ENCODE peak calls at places on chromosome 2, in four cellular contexts. D, B, Y and Z are unnamed samples.
A peak's percentile ranks its signal among the peaks of the same experiment; 100 is the strongest.

GRCh38 chr2:225573603-225574002 is 174.1 kb downstream of the NYAP2 start:
- DNase-seq in Y (no peak), D (no peak), B (no peak), Z (no peak)

GRCh38 chr2:128495996-128496547 is 177.4 kb upstream of the HS6ST1 start:
- DNase-seq in B (no peak), Y (no peak), D (no peak), Z (no peak)

GRCh38 chr2:64488050-64488974 is 34.4 kb downstream of the LGALSL start:
- DNase-seq in Y (peak; percentile 12), B (peak; percentile 78), D (peak; percentile 61), Z (peak; percentile 44)

GRCh38 chr2:96762529-96763253 is 2.0 kb downstream of the CNNM4 start:
- DNase-seq in D (no peak), B (peak; percentile 31), Y (no peak), Z (no peak)

GRCh38 chr2:128605421-128605820 is 286.8 kb upstream of the HS6ST1 start:
- DNase-seq in B (no peak), D (no peak), Y (no peak), Z (no peak)

GRCh38 chr2:62410926-62411456 is 95.0 kb downstream of the TMEM17 start:
- DNase-seq in D (no peak), B (no peak), Y (no peak), Z (no peak)

GRCh38 chr2:237154050-237154638 is 68.5 kb downstream of the COPS8 start:
- DNase-seq in B (peak; percentile 50), D (peak; percentile 38), Y (no peak), Z (peak; percentile 35)

GRCh38 chr2:150332378-150332777 is 155.1 kb downstream of the RND3 start:
- DNase-seq in Y (no peak), D (no peak), B (no peak), Z (no peak)

GRCh38 chr2:28664120-28664842 is 87.3 kb upstream of the PPP1CB start:
- DNase-seq in D (no peak), Y (no peak), B (peak; percentile 52), Z (no peak)

GRCh38 chr2:28359222-28360065 is 33.2 kb upstream of the FOSL2 start:
- DNase-seq in Y (peak; percentile 57), D (peak; percentile 94), B (peak; percentile 90), Z (peak; percentile 62)

GRCh38 chr2:192190474-192190873 is 4.3 kb downstream of the TMEFF2 start:
- DNase-seq in D (no peak), Y (no peak), B (peak; percentile 5), Z (no peak)

GRCh38 chr2:10237392-10238321 is 65.0 kb upstream of the HPCAL1 start:
- DNase-seq in Y (no peak), D (no peak), B (no peak), Z (no peak)

GRCh38 chr2:19351499-19351898 is 6.9 kb downstream of the OSR1 start:
- DNase-seq in B (no peak), Y (no peak), D (no peak), Z (no peak)

GRCh38 chr2:222842517-222843174 is 18.2 kb upstream of the ACSL3 start:
- DNase-seq in Y (no peak), B (no peak), D (peak; percentile 9), Z (no peak)

GRCh38 chr2:100293341-100294161 is 28.8 kb downstream of the LONRF2 start:
- DNase-seq in Y (no peak), B (peak; percentile 38), D (no peak), Z (no peak)

GRCh38 chr2:230913812-230914211 is 11.2 kb downstream of the GPR55 start:
- DNase-seq in B (no peak), D (peak; percentile 38), Y (no peak), Z (no peak)

GRCh38 chr2:146363731-146364130 is 1481.1 kb upstream of the ACVR2A start:
- DNase-seq in D (no peak), B (no peak), Y (no peak), Z (no peak)

GRCh38 chr2:216081487-216082387 is at the start of the genes PECR and TMEM169:
- DNase-seq in Y (no peak), B (peak; percentile 79), D (no peak), Z (peak; percentile 85)

GRCh38 chr2:237743561-237744269 is 54.9 kb upstream of the RBM44 start:
- DNase-seq in D (no peak), B (peak; percentile 6), Y (no peak), Z (no peak)

GRCh38 chr2:145598434-145598833 is 1078.5 kb upstream of the ZEB2 start:
- DNase-seq in B (no peak), D (no peak), Y (no peak), Z (no peak)

GRCh38 chr2:41024806-41025205 is 572.9 kb upstream of the SLC8A1 start:
- DNase-seq in Y (no peak), B (no peak), D (no peak), Z (no peak)

GRCh38 chr2:207479198-207479785 is 50.5 kb upstream of the CREB1 start:
- DNase-seq in B (no peak), Y (no peak), D (no peak), Z (no peak)

GRCh38 chr2:208112969-208113368 is 11.4 kb downstream of the CRYGD start:
- DNase-seq in B (no peak), D (no peak), Y (no peak), Z (no peak)

GRCh38 chr2:121075006-121075545 is 209.9 kb downstream of the TFCP2L1 start:
- DNase-seq in Y (peak; percentile 5), B (peak; percentile 92), D (peak; percentile 6), Z (peak; percentile 54)

GRCh38 chr2:218138047-218138446 is 12.2 kb downstream of the CXCR2 start:
- DNase-seq in B (no peak), Y (no peak), D (no peak), Z (no peak)

GRCh38 chr2:3189076-3189591 is 188.5 kb downstream of the EIPR1 start:
- DNase-seq in Y (no peak), D (no peak), B (no peak), Z (no peak)

GRCh38 chr2:27814772-27815171 is 43.3 kb downstream of the MRPL33 start:
- DNase-seq in D (no peak), Y (no peak), B (no peak), Z (no peak)

GRCh38 chr2:147331790-147332419 is 512.9 kb upstream of the ACVR2A start:
- DNase-seq in Y (no peak), D (no peak), B (peak; percentile 2), Z (no peak)

GRCh38 chr2:54649633-54650032 is 73.8 kb upstream of the EML6 start:
- DNase-seq in D (no peak), B (no peak), Y (no peak), Z (no peak)

GRCh38 chr2:147588191-147588590 is 256.6 kb upstream of the ACVR2A start:
- DNase-seq in D (no peak), Y (no peak), B (no peak), Z (no peak)

GRCh38 chr2:26720322-26721166 is 28.0 kb downstream of the KCNK3 start:
- DNase-seq in B (peak; percentile 34), Y (no peak), D (no peak), Z (no peak)

GRCh38 chr2:84516234-84516986 is at the start of gene DNAH6:
- DNase-seq in D (peak; percentile 85), B (peak; percentile 38), Y (no peak), Z (peak; percentile 13)

GRCh38 chr2:239164281-239164871 is 236.4 kb downstream of the HDAC4 start:
- DNase-seq in Y (no peak), D (peak; percentile 75), B (no peak), Z (no peak)

GRCh38 chr2:187319441-187320108 is 128.5 kb downstream of the CALCRL start:
- DNase-seq in D (no peak), B (no peak), Y (no peak), Z (no peak)

GRCh38 chr2:40225670-40226069 is 226.2 kb downstream of the SLC8A1 start:
- DNase-seq in B (no peak), D (no peak), Y (no peak), Z (no peak)

DNA sequence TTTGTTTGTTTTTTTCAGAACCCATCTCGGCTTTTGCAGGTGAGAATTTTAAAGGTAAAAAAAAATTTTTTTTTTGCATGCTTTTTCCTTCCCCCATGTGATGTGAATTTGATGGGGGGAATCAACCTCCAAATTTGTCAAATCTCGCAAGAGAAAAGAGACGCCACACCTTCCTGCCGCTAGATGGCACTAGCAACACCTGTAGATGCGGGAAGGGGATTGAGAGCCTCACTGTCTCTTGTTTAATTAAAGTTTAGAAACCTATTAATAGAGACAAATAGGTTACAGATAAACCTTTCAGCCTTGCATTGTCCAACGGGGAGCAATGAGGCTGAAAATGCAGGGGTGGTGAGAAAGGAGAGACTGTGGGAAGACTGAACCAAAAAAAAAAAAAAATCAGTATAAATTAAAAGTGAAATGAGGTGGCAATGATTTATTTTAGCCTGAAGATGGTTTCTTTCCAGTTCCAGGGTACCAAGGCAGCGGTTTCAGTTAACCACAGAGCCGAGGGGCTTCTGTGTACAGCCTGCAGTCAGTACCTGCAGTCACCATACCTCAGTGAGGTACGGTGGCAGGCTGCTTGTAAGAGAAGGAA is 84.6 kb downstream of the NRP2 start:
- DNase-seq in B (peak; percentile 50), D (peak; percentile 37), Y (no peak), Z (peak; percentile 35)
- TF ChIP-seq SPI1 in B (no peak), D (no peak), Y (no peak), Z (no peak)

GRCh38 chr2:235603659-235604058 is 109.8 kb downstream of the AGAP1 start:
- DNase-seq in Y (no peak), B (no peak), D (no peak), Z (no peak)

GRCh38 chr2:235608200-235608591 is 114.4 kb downstream of the AGAP1 start:
- DNase-seq in D (no peak), Y (no peak), B (no peak), Z (no peak)

GRCh38 chr2:235607541-235608199 is 113.8 kb downstream of the AGAP1 start:
- DNase-seq in D (no peak), B (no peak), Y (no peak), Z (no peak)

GRCh38 chr2:235605999-235606715 is 112.3 kb downstream of the AGAP1 start:
- DNase-seq in B (no peak), Y (no peak), D (no peak), Z (no peak)

DNA sequence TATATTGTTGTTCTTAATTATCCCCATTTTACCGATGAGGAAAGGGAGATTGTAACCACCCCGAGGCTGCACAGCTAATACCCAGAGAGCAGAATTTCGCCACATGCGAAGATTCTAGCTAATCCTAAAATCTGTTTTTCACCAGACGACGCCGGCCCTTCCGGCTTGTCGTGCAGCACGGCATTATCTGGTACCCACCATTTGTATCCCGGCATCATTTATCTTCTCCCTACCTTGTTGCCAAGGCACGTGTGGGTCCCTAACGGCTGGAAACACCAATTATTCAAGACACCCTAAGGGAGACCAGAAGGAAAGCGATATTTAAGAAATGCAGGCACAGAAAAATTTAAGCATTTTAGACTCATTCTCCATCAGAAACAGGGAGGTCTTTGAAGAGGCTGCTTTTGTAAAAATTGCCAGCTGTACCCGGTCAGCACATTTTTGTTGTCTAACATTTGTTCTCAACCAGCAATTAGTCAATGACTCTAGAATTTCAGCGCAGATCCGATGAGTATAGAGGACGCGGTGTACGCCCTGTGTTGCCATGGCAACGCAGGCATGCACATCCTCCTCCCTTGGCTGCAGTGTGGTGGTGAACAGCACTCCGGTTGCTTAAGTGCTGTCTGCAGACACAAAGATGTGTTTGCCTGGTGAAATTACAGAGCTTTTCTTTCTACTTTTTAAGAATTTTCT is 111.6 kb downstream of the AGAP1 start:
- DNase-seq in Y (no peak), D (no peak), B (peak; percentile 10), Z (no peak)
- TF ChIP-seq POLR2AphosphoS5 in Y (no peak), D (no peak), B (no peak), Z (no peak)

GRCh38 chr2:68253211-68254068 is 1.1 kb upstream of the PPP3R1 start:
- DNase-seq in B (peak; percentile 57), Y (no peak), D (peak; percentile 36), Z (no peak)
- TF ChIP-seq SPI1 in B (no peak), Y (no peak), D (no peak), Z (no peak)

GRCh38 chr2:140178224-140178623 is 1398.0 kb upstream of the NXPH2 start:
- DNase-seq in Y (no peak), D (no peak), B (no peak), Z (no peak)

GRCh38 chr2:140177081-140177480 is 1396.9 kb upstream of the NXPH2 start:
- DNase-seq in Y (no peak), D (no peak), B (no peak), Z (no peak)

GRCh38 chr2:140173790-140174189 is 1393.6 kb upstream of the NXPH2 start:
- DNase-seq in B (no peak), D (no peak), Y (no peak), Z (no peak)
- TF ChIP-seq POLR2AphosphoS5 in B (no peak), D (no peak), Y (no peak), Z (no peak)